ENCODE peak calls at places on chromosomes 4 and X, in five cellular contexts. O is endothelial cell, J is transverse colon, W is fibroblast of mammary gland, E is pancreas. Z is an unnamed sample.

GRCh38 chr4:101790521-101791188 is at the start of gene BANK1:
- DNase-seq in O (peak), J (peak), W (no peak), E (peak), Z (peak)

GRCh38 chr4:184293552-184293951 is 75.9 kb upstream of the ENPP6 start:
- DNase-seq in O (peak), J (peak), W (no peak), E (no peak), Z (no peak)

GRCh38 chr4:87240341-87240740 is 19.9 kb upstream of the KLHL8 start:
- DNase-seq in O (no peak), J (no peak), W (no peak), E (no peak), Z (no peak)

GRCh38 chr4:100635899-100636298 is 118.1 kb upstream of the EMCN start:
- DNase-seq in O (no peak), J (no peak), W (no peak), E (peak), Z (no peak)

GRCh38 chr4:102438396-102438795 is 62.8 kb upstream of the NFKB1 start:
- DNase-seq in O (no peak), J (no peak), W (peak), E (no peak), Z (no peak)

GRCh38 chr4:67871867-67872266 is 11.9 kb downstream of the TMPRSS11D start:
- DNase-seq in O (no peak), J (no peak), W (peak), E (no peak), Z (no peak)

GRCh38 chr4:149980941-149981340 is 97.3 kb upstream of the DCLK2 start:
- DNase-seq in O (peak), J (peak), W (peak), E (peak), Z (no peak)

GRCh38 chr4:167606551-167606950 is 372.3 kb upstream of the SPOCK3 start:
- DNase-seq in O (no peak), J (no peak), W (no peak), E (no peak), Z (no peak)

GRCh38 chr4:147122697-147123472 is 177.2 kb upstream of the TTC29 start:
- DNase-seq in O (no peak), J (no peak), W (no peak), E (no peak), Z (no peak)

GRCh38 chr4:114813961-114814360 is 215.4 kb downstream of the UGT8 start:
- DNase-seq in O (no peak), J (no peak), W (no peak), E (no peak), Z (no peak)

GRCh38 chr4:78567502-78568075 is 16.0 kb downstream of the ANXA3 start:
- DNase-seq in O (no peak), J (no peak), W (no peak), E (no peak), Z (no peak)

GRCh38 chrX:21946925-21947641 is 6.6 kb downstream of the SMS start:
- DNase-seq in O (no peak), J (no peak), W (peak), E (no peak), Z (peak)

GRCh38 chr4:113106076-113106475 is 56.6 kb downstream of the ANK2 start:
- DNase-seq in O (no peak), J (no peak), W (peak), E (no peak), Z (no peak)

GRCh38 chr4:145812902-145813301 is 125.7 kb downstream of the ZNF827 start:
- DNase-seq in O (no peak), J (no peak), W (peak), E (no peak), Z (no peak)

GRCh38 chr4:94536049-94536448 is 84.3 kb downstream of the PDLIM5 start:
- DNase-seq in O (no peak), J (no peak), W (no peak), E (no peak), Z (no peak)

GRCh38 chr4:138599965-138600364 is 357.8 kb upstream of the SLC7A11 start:
- DNase-seq in O (no peak), J (no peak), W (no peak), E (no peak), Z (no peak)

GRCh38 chrX:111083101-111083500 is 12.9 kb upstream of the PAK3 start:
- DNase-seq in O (no peak), J (no peak), W (peak), E (no peak), Z (no peak)

GRCh38 chrX:101079736-101080135 is 1.1 kb downstream of the TMEM35A start:
- DNase-seq in O (no peak), J (no peak), W (no peak), E (no peak), Z (no peak)

GRCh38 chr4:182189107-182189878 is 53.9 kb upstream of the TENM3 start:
- DNase-seq in O (no peak), J (no peak), W (peak), E (no peak), Z (no peak)

GRCh38 chr4:24703298-24703697 is 92.1 kb upstream of the SOD3 start:
- DNase-seq in O (no peak), J (no peak), W (no peak), E (no peak), Z (no peak)

GRCh38 chr4:3207531-3208037 is 41.4 kb upstream of the MSANTD1 start:
- DNase-seq in O (no peak), J (no peak), W (peak), E (no peak), Z (no peak)

GRCh38 chr4:157115613-157116340 is 39.8 kb downstream of the GLRB start:
- DNase-seq in O (no peak), J (no peak), W (peak), E (no peak), Z (no peak)

GRCh38 chr4:69092980-69093568 is 3.2 kb upstream of the UGT2B7 start:
- DNase-seq in O (no peak), J (no peak), W (no peak), E (no peak), Z (no peak)

GRCh38 chr4:180057891-180058643 is 2185.1 kb upstream of the TENM3 start:
- DNase-seq in O (peak), J (peak), W (peak), E (peak), Z (peak)

GRCh38 chr4:40719008-40719623 is 30.6 kb upstream of the NSUN7 start:
- DNase-seq in O (no peak), J (no peak), W (peak), E (peak), Z (no peak)

GRCh38 chrX:115560211-115560977 is 580 bp upstream of the PLS3 start:
- DNase-seq in O (no peak), J (no peak), W (no peak), E (no peak), Z (no peak)

GRCh38 chrX:9148626-9149385 is 114.9 kb upstream of the FAM9B start:
- DNase-seq in O (no peak), J (no peak), W (peak), E (no peak), Z (no peak)

GRCh38 chr4:5639556-5639955 is 68.8 kb downstream of the EVC2 start:
- DNase-seq in O (no peak), J (no peak), W (no peak), E (no peak), Z (no peak)

GRCh38 chr4:70632028-70632427 is 3.5 kb downstream of the ENAM start:
- DNase-seq in O (no peak), J (no peak), W (peak), E (no peak), Z (no peak)

GRCh38 chr4:71765349-71765748 is 18.5 kb downstream of the GC start:
- DNase-seq in O (no peak), J (no peak), W (peak), E (no peak), Z (no peak)

GRCh38 chrX:9928083-9928482 is 39.1 kb upstream of the CLDN34 start:
- DNase-seq in O (no peak), J (no peak), W (no peak), E (no peak), Z (no peak)

GRCh38 chrX:3777416-3777815 is 64.0 kb upstream of the PRKX start:
- DNase-seq in O (no peak), J (no peak), W (no peak), E (no peak), Z (no peak)

GRCh38 chrX:69218407-69218806 is 53.2 kb upstream of the PJA1 start:
- DNase-seq in O (no peak), J (no peak), W (peak), E (no peak), Z (no peak)

GRCh38 chr4:4614925-4615678 is 73.3 kb upstream of the STX18 start:
- DNase-seq in O (no peak), J (no peak), W (peak), E (no peak), Z (no peak)

GRCh38 chrX:49003696-49004095 is 1.6 kb upstream of the GRIPAP1 start:
- DNase-seq in O (no peak), J (no peak), W (no peak), E (no peak), Z (no peak)

GRCh38 chr4:116603096-116603495 is 482.3 kb downstream of the TRAM1L1 start:
- DNase-seq in O (no peak), J (no peak), W (no peak), E (no peak), Z (no peak)

GRCh38 chr4:143337600-143338287 is 1.1 kb downstream of the GAB1 start:
- DNase-seq in O (peak), J (peak), W (peak), E (peak), Z (no peak)

GRCh38 chr4:53706422-53707032 is 115.2 kb upstream of the LNX1 start:
- DNase-seq in O (peak), J (no peak), W (peak), E (no peak), Z (no peak)
- TF ChIP-seq CTCF in O (peak), J (peak), W (peak), E (peak), Z (peak)

GRCh38 chr4:8840006-8840793 is 31.4 kb downstream of the HMX1 start:
- DNase-seq in O (no peak), J (peak), W (no peak), E (no peak), Z (peak)
- TF ChIP-seq CTCF in O (peak), J (no peak), W (no peak), E (no peak), Z (no peak)

DNA sequence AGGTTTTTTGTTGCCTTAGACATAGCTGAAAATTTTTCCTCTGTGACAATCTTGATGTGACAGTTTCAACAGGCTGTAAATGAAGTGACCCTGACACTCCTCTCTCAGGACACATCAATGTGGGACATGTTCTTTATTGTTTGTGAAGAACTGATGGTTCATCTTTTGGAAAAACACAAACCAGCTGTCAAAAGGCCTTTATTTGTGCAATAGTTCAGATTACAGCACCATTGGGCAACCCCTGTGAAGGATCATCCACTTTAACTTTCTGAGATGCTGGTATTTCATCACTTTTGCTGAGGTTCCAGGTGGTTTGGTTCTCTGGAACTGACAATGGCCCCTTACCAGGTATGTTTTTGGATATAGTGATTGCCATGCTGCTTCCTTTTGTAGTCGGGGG is 40.3 kb downstream of the OSTC start:
- DNase-seq in O (no peak), J (no peak), W (peak), E (no peak), Z (no peak)
- TF ChIP-seq CTCF in O (no peak), J (no peak), W (no peak), E (no peak), Z (no peak)

GRCh38 chrX:70268034-70268433 is at the start of gene ARR3:
- DNase-seq in O (no peak), J (no peak), W (no peak), E (no peak), Z (no peak)

GRCh38 chrX:70257599-70258288 is 2.3 kb downstream of the P2RY4 start:
- DNase-seq in O (no peak), J (no peak), W (no peak), E (no peak), Z (no peak)

GRCh38 chrX:70260104-70260503 is at the start of gene P2RY4:
- DNase-seq in O (no peak), J (no peak), W (no peak), E (no peak), Z (no peak)

GRCh38 chrX:70264784-70265183 is 3.4 kb upstream of the ARR3 start:
- DNase-seq in O (no peak), J (no peak), W (peak), E (no peak), Z (no peak)

GRCh38 chrX:70262952-70263567 is 3.1 kb upstream of the P2RY4 start:
- DNase-seq in O (peak), J (peak), W (peak), E (no peak), Z (no peak)
- TF ChIP-seq CTCF in O (peak), J (peak), W (peak), E (no peak), Z (peak)

DNA sequence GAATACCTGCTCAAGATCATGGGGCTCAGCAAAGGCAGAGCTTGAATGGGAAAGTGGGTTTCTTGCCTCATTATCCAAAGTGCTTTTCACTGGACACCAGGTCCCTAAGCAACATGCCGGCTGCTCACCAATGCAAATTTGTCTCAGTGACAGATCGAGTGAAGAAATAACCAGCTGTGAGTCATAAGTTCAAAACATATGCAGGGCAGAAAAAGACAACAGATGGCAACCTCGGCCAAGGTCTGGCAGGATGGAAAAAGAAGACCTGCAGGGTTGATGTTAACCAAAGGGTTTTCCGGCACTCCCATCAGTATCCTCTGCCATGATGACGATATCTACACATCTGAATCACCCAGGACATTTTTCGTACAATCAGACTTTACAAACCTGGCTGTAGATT is 124.1 kb downstream of the AFAP1 start:
- DNase-seq in O (no peak), J (no peak), W (peak), E (no peak), Z (no peak)
- TF ChIP-seq CTCF in O (no peak), J (no peak), W (peak), E (no peak), Z (peak)

GRCh38 chrX:154490414-154491083 is at the start of gene SLC10A3:
- DNase-seq in O (peak), J (peak), W (peak), E (peak), Z (peak)
- TF ChIP-seq CTCF in O (no peak), J (no peak), W (no peak), E (no peak), Z (no peak)

DNA sequence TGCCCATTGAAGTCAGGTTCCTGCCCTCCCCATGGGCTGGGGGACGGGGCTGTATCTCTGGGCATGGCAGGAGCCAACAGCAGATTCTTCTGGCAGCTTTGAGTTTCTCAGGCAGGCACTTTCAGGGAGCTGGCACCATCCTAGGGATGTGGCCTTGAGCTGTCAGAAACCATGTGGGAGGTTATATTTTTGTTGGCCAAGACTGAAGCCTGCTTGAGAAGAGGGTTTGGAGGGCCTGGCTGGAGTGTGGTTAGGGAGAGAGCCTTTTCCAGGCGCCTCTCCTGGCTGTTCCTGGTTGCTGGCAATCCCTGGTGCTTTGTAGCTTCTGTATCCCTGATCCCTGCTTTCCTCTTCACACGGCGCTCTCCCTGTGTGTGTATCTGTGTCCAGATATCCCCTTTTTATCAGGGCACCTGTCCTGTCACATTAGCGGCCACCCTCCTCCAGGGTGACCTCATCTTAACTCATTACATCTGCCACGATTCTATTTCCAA is 30.6 kb upstream of the SORCS2 start:
- DNase-seq in O (no peak), J (no peak), W (peak), E (peak), Z (no peak)
- TF ChIP-seq CTCF in O (no peak), J (no peak), W (no peak), E (no peak), Z (no peak)

Z was measured in osteocyte.